ENCODE peak calls at places on chromosome 3, in five cellular contexts. E is neural progenitor cell, O is HepG2, D is neuronal stem cell, M is H9. W is an unnamed sample.
A peak's percentile ranks its signal among the peaks of the same experiment; 100 is the strongest.

GRCh38 chr3:149003653-149004305 is 12.4 kb downstream of the GYG1 start:
- DNase-seq in D (no peak), E (no peak), M (no peak), O (no peak), W (no peak)

GRCh38 chr3:46898321-46899150 is 21.0 kb downstream of the PTH1R start:
- DNase-seq in D (no peak), M (no peak), E (peak; percentile 69), O (no peak), W (no peak)

GRCh38 chr3:18734309-18734708 is 309.2 kb upstream of the SATB1 start:
- DNase-seq in E (no peak), D (no peak), M (no peak), O (no peak), W (no peak)

GRCh38 chr3:71816141-71816540 is 31.2 kb upstream of the PROK2 start:
- DNase-seq in E (peak; percentile 46), D (no peak), M (no peak), O (no peak), W (no peak)

GRCh38 chr3:79729096-79729495 is 38.7 kb downstream of the ROBO1 start:
- DNase-seq in M (no peak), E (no peak), D (no peak), O (no peak), W (peak; percentile 41)

GRCh38 chr3:184716652-184717607 is 5.1 kb upstream of the MAGEF1 start:
- DNase-seq in E (peak; percentile 87), M (peak; percentile 60), O (peak; percentile 12), D (peak; percentile 80), W (peak; percentile 66)

GRCh38 chr3:151630938-151631417 is 102.7 kb upstream of the AADACL2 start:
- DNase-seq in E (no peak), O (peak; percentile 62), M (no peak), D (no peak), W (peak; percentile 83)

GRCh38 chr3:4493931-4494806 is 1.0 kb downstream of the ITPR1 start:
- DNase-seq in M (peak; percentile 48), E (peak; percentile 38), O (no peak), D (peak; percentile 31), W (peak; percentile 18)

GRCh38 chr3:55514962-55515361 is 27.9 kb upstream of the WNT5A start:
- DNase-seq in E (no peak), M (no peak), O (no peak), D (no peak), W (no peak)

GRCh38 chr3:72418149-72418686 is 430.0 kb downstream of the SHQ1 start:
- DNase-seq in D (no peak), E (no peak), M (no peak), O (no peak), W (no peak)

GRCh38 chr3:172107403-172107802 is 68.0 kb downstream of the FNDC3B start:
- DNase-seq in E (no peak), M (no peak), D (no peak), O (no peak), W (no peak)

GRCh38 chr3:122928396-122929187 is 99.0 kb downstream of the SEMA5B start:
- DNase-seq in D (no peak), M (no peak), E (no peak), O (no peak), W (no peak)

GRCh38 chr3:99875925-99876781 is 58.5 kb downstream of the CMSS1 start:
- DNase-seq in D (peak; percentile 83), E (peak; percentile 97), M (peak; percentile 92), O (peak; percentile 74), W (peak; percentile 65)

DNA sequence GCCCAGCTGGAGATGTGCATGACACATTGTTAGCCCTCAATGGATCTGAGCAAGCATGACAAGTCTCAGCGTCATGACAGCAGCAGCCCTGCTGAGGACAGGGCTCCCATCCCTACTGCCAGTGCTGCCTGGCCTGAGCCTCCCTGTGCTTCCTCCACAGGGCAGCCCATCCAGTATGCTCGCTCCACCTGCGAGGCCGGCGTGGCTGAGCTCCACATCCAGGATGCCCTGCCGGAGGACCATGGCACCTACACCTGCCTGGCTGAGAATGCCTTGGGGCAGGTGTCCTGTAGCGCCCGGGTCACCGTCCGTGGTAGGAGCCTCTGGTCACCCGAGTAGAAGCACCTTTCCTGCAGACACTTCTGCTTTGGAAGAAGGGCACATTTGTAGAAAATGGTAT is 85.8 kb upstream of the OSBPL11 start:
- DNase-seq in E (no peak), M (no peak), D (no peak), O (no peak), W (no peak)
- H3K27ac ChIP-seq in E (no peak overlapping the region), M (no peak overlapping the region), D (no peak overlapping the region), O (no peak overlapping the region), W (no peak overlapping the region)

DNA sequence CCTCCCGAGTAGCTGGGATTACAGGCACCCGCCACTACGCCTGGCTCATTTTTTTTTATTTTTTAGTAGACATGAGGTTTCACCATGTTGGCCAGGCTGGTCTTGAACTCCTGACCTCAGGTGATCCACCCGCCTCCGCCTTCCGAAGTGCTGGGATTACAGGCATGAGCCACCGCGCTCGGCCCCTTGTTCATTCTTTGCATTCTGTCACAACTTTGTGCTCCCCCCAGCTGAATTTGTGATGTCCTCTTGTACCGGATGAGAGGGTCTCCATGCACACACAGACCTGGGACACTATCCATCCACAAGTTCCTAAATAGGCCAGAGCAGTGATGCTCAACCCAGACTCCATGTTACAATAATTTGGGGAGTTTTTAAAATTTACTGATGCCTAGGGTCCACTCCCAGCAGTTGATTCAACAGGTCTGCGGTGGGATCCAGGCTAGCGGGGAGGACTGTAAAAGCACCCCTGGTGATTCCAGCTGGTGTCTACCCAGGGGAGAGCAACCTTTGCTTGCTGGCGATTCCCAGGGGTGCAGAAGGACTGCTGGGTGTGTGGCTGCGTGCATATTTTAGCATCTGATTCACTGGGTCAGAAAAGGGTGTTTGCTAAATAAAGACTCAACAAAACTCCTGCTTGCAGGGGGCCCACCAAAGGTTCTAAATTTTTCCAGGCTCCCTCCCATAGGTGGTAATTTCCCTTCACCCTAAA is 995 bp downstream of the RASSF1 start:
- DNase-seq in M (no peak), O (no peak), D (no peak), E (no peak), W (no peak)
- H3K4me2 ChIP-seq in M (peak overlapping the region; percentile 61), O (no peak overlapping the region), D (no peak overlapping the region), E (peak overlapping the region; percentile 75), W (peak overlapping the region; percentile 78)

DNA sequence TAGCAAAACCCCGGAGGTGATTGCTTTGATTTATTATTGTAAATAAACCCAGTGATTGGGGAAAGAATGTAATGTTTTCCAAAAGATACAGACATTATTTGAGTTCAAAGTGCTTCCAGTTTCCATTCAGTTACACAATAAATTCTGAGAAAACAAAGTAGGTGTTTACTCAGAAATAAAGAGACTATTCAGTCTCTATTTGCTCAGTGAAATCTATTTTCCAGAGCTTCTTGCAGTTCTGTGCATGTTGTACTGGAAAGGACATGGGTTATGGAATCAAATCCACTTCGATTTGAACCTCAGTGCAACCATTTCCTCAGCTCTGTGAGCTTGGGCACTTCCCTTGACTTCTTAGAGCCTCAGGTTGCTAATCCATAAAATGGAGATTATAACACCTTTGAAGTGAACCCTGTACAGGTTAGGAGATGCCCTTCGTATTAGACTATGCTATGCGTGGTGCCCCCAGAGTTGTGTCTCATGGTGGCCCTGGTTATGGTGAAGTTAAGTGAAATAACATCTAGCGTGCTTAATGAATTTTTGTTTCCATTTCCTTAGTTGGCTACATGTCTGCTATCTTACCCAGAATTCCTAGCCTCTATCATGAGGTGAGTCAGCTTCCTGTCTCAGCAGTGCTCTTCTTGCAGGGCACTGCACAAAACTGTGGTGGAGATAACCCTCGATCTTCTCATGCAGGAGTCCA is 97.8 kb downstream of the RPL39L start:
- DNase-seq in E (no peak), M (no peak), O (peak; percentile 97), D (no peak), W (peak; percentile 48)
- H3K27ac ChIP-seq in E (no peak overlapping the region), M (no peak overlapping the region), O (peak overlapping the region; percentile 99), D (no peak overlapping the region), W (no peak overlapping the region)

GRCh38 chr3:195905970-195906864 is 2.1 kb downstream of the TNK2 start:
- DNase-seq in D (no peak), M (no peak), E (no peak), O (no peak), W (peak; percentile 67)
- H3K4me2 ChIP-seq in D (no peak overlapping the region), M (no peak overlapping the region), E (no peak overlapping the region), O (peak overlapping the region; percentile 100), W (peak overlapping the region; percentile 85)

GRCh38 chr3:160446522-160447056 is 3.0 kb downstream of the TRIM59 start:
- DNase-seq in M (no peak), O (no peak), D (no peak), E (no peak), W (no peak)

GRCh38 chr3:160449660-160450598 is at the start of gene TRIM59:
- DNase-seq in E (peak; percentile 99), M (peak; percentile 99), D (peak; percentile 97), O (peak; percentile 63), W (peak; percentile 94)

GRCh38 chr3:160450846-160451245 is 1.3 kb upstream of the TRIM59 start:
- DNase-seq in D (no peak), M (no peak), O (no peak), E (no peak), W (peak; percentile 90)

GRCh38 chr3:160447544-160447943 is 2.0 kb downstream of the TRIM59 start:
- DNase-seq in E (no peak), M (no peak), D (no peak), O (no peak), W (peak; percentile 36)

DNA sequence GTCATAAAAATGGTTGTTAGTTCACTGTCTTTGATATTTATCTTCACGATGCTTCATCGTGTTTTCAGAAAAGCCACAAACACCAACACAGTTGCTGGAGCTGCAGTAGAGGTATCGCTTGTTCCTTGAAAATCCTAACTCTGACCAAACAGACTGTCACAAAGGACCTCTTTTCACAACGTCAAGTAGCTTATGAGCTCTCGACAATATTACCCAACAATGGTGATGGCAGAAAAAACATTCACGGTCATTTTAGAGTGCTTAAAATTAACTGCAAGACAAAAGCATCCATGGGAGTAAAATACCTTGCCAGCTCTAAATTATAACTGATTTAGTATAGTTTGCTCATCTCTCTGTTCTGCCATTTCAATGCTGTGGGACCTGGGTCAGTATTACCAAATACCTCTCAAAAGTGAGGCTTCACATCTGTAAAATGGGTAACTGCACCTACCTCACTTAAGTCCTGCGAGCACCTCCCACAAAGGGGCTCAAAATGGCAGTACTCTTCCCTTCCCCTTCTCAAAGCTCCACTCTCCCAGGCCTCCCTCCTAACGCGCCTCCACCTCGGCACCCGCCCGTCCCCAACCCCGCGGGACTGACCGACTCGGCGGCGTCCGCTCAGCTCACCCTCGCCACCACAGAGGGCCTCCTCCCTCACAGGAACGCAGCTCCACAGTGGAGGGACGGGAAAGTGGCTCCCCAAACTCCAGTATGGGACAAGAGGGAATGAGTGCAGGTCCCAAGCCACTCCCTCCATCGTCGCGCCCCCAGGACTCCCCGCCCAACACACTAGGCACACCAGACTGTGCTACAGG is 534 bp downstream of the TRIM59 start:
- DNase-seq in M (no peak), D (peak; percentile 14), E (peak; percentile 12), O (no peak), W (peak; percentile 27)
- H3K27ac ChIP-seq in M (peak overlapping the region; percentile 77), D (peak overlapping the region; percentile 96), E (peak overlapping the region; percentile 98), O (peak overlapping the region; percentile 50), W (peak overlapping the region; percentile 90)